ENCODE peak calls at places on chromosomes 11 and 22, in eight cellular contexts. O, P, H, J, I, L, W and Y are unnamed samples.

GRCh38 chr11:72222106-72222891 is 2.3 kb upstream of the INPPL1 start:
- DNase-seq in O (no peak), P (no peak), H (no peak), J (no peak), I (no peak), L (no peak), W (no peak), Y (no peak)

GRCh38 chr11:125166903-125167291 is 2.3 kb downstream of the PKNOX2 start:
- DNase-seq in O (no peak), P (no peak), H (no peak), J (no peak), I (no peak), L (no peak), W (no peak), Y (no peak)

GRCh38 chr11:101840720-101841119 is 74.1 kb upstream of the CEP126 start:
- DNase-seq in O (no peak), P (no peak), H (no peak), J (no peak), I (no peak), L (no peak), W (no peak), Y (no peak)

GRCh38 chr11:110812334-110812733 is 100.1 kb upstream of the ARHGAP20 start:
- DNase-seq in O (no peak), P (no peak), H (no peak), J (no peak), I (no peak), L (no peak), W (no peak), Y (no peak)

GRCh38 chr11:12207384-12208150 is 97.2 kb downstream of the MICAL2 start:
- DNase-seq in O (no peak), P (no peak), H (peak), J (no peak), I (peak), L (no peak), W (no peak), Y (no peak)

GRCh38 chr22:45574069-45574703 is 71.5 kb downstream of the FBLN1 start:
- DNase-seq in O (no peak), P (no peak), H (no peak), J (no peak), I (no peak), L (no peak), W (no peak), Y (no peak)

GRCh38 chr11:103888541-103888951 is 147.9 kb upstream of the DDI1 start:
- DNase-seq in O (no peak), P (no peak), H (no peak), J (no peak), I (peak), L (no peak), W (no peak), Y (no peak)

GRCh38 chr11:76236092-76237026 is 30.1 kb upstream of the WNT11 start:
- DNase-seq in O (peak), P (no peak), H (peak), J (no peak), I (no peak), L (no peak), W (peak), Y (peak)

GRCh38 chr11:122209619-122210377 is 93.8 kb upstream of the BLID start:
- DNase-seq in O (no peak), P (no peak), H (no peak), J (no peak), I (peak), L (no peak), W (no peak), Y (no peak)

GRCh38 chr11:120748485-120748814 is 236.9 kb downstream of the GRIK4 start:
- DNase-seq in O (no peak), P (peak), H (no peak), J (no peak), I (no peak), L (no peak), W (no peak), Y (peak)

GRCh38 chr11:107770546-107770945 is 58.7 kb upstream of the SLN start:
- DNase-seq in O (no peak), P (no peak), H (no peak), J (no peak), I (peak), L (no peak), W (no peak), Y (no peak)

GRCh38 chr11:129251067-129251466 is 58.9 kb upstream of the ARHGAP32 start:
- DNase-seq in O (no peak), P (no peak), H (no peak), J (no peak), I (no peak), L (no peak), W (no peak), Y (no peak)

GRCh38 chr11:2215230-2215560 is 43.6 kb upstream of the TH start:
- DNase-seq in O (no peak), P (no peak), H (no peak), J (no peak), I (no peak), L (no peak), W (no peak), Y (no peak)

GRCh38 chr22:30212363-30212995 is 34.1 kb downstream of the LIF start:
- DNase-seq in O (no peak), P (no peak), H (peak), J (peak), I (peak), L (no peak), W (no peak), Y (no peak)

GRCh38 chr11:69361466-69361865 is 67.5 kb downstream of the MYEOV start:
- DNase-seq in O (no peak), P (no peak), H (no peak), J (no peak), I (no peak), L (no peak), W (no peak), Y (no peak)

GRCh38 chr11:74011360-74012071 is 2.6 kb upstream of the UCP3 start:
- DNase-seq in O (peak), P (no peak), H (peak), J (no peak), I (no peak), L (no peak), W (no peak), Y (no peak)

GRCh38 chr11:102836290-102836875 is 7.0 kb downstream of the MMP3 start:
- DNase-seq in O (no peak), P (no peak), H (no peak), J (no peak), I (peak), L (no peak), W (no peak), Y (no peak)

GRCh38 chr22:26057731-26058130 is 111.5 kb upstream of the SEZ6L start:
- DNase-seq in O (no peak), P (no peak), H (no peak), J (no peak), I (no peak), L (no peak), W (no peak), Y (no peak)

GRCh38 chr11:61442616-61443015 is 12.7 kb downstream of the SDHAF2 start:
- DNase-seq in O (no peak), P (no peak), H (no peak), J (no peak), I (no peak), L (no peak), W (no peak), Y (no peak)

GRCh38 chr11:118672865-118673264 is 6.6 kb downstream of the TREH start:
- DNase-seq in O (no peak), P (no peak), H (no peak), J (no peak), I (no peak), L (no peak), W (no peak), Y (no peak)

GRCh38 chr11:36702330-36703054 is 104.5 kb upstream of the RAG2 start:
- DNase-seq in O (no peak), P (peak), H (peak), J (no peak), I (peak), L (no peak), W (no peak), Y (peak)